ENCODE peak calls at places on chromosomes 4 and X, in six cellular contexts. B is astrocyte of the cerebellum, H is B cell, C is left ventricle myocardium inferior, E is coronary artery, K is mammary epithelial cell. L is an unnamed sample.

GRCh38 chrX:151151668-151152267 is 24.6 kb upstream of the GPR50 start:
- DNase-seq in B (peak), H (peak), C (no peak), E (no peak), K (peak), L (peak)

GRCh38 chr4:134200811-134201215 is 776 bp downstream of the PABPC4L start:
- DNase-seq in B (no peak), H (no peak), C (no peak), E (no peak), K (no peak), L (no peak)

GRCh38 chr4:149708513-149709175 is 107.0 kb downstream of the IQCM start:
- DNase-seq in B (no peak), H (no peak), C (no peak), E (no peak), K (peak), L (peak)

GRCh38 chrX:31186693-31187338 is 115.0 kb upstream of the FTHL17 start:
- DNase-seq in B (no peak), H (no peak), C (no peak), E (no peak), K (no peak), L (no peak)

GRCh38 chrX:16666541-16666940 is 16.6 kb downstream of the S100G start:
- DNase-seq in B (peak), H (no peak), C (no peak), E (no peak), K (no peak), L (no peak)

GRCh38 chr4:165720411-165721082 is 152.5 kb upstream of the TLL1 start:
- DNase-seq in B (no peak), H (no peak), C (no peak), E (no peak), K (no peak), L (no peak)

GRCh38 chrX:2689773-2690666 is 1.1 kb upstream of the CD99 start:
- DNase-seq in B (no peak), H (no peak), C (no peak), E (no peak), K (no peak), L (no peak)

GRCh38 chr4:189124149-189124758 is 816.4 kb upstream of the FRG1 start:
- DNase-seq in B (peak), H (no peak), C (no peak), E (no peak), K (peak), L (peak)

GRCh38 chr4:158758142-158758541 is 10.7 kb upstream of the FNIP2 start:
- DNase-seq in B (no peak), H (no peak), C (no peak), E (no peak), K (no peak), L (no peak)

GRCh38 chrX:103674531-103675454 is 11.7 kb downstream of the MORF4L2 start:
- DNase-seq in B (no peak), H (no peak), C (no peak), E (no peak), K (no peak), L (no peak)

GRCh38 chrX:19852014-19853005 is 35.1 kb downstream of the SH3KBP1 start:
- DNase-seq in B (peak), H (no peak), C (peak), E (no peak), K (peak), L (no peak)

GRCh38 chr4:157978680-157979361 is 194.0 kb downstream of the GASK1B start:
- DNase-seq in B (peak), H (peak), C (peak), E (peak), K (peak), L (peak)

GRCh38 chr4:628346-628745 is 3.0 kb downstream of the PDE6B start:
- DNase-seq in B (no peak), H (no peak), C (no peak), E (no peak), K (no peak), L (no peak)

GRCh38 chr4:20253272-20253798 is 1.6 kb downstream of the SLIT2 start:
- DNase-seq in B (no peak), H (no peak), C (no peak), E (no peak), K (no peak), L (no peak)

GRCh38 chr4:164956766-164957643 is 20.5 kb downstream of the TRIM61 start:
- DNase-seq in B (no peak), H (peak), C (peak), E (no peak), K (peak), L (peak)

GRCh38 chr4:113871080-113871479 is 108.4 kb downstream of the ARSJ start:
- DNase-seq in B (no peak), H (no peak), C (no peak), E (no peak), K (no peak), L (no peak)

GRCh38 chrX:41596586-41596985 is 92.2 kb upstream of the GPR34 start:
- DNase-seq in B (no peak), H (peak), C (no peak), E (no peak), K (peak), L (peak)

GRCh38 chr4:107363137-107363536 is 327.0 kb upstream of the DKK2 start:
- DNase-seq in B (no peak), H (no peak), C (no peak), E (no peak), K (no peak), L (no peak)

GRCh38 chr4:78627046-78627965 is 75.7 kb downstream of the ANXA3 start:
- DNase-seq in B (no peak), H (no peak), C (no peak), E (no peak), K (peak), L (peak)

GRCh38 chrX:41518841-41519220 is 71.7 kb downstream of the NYX start:
- DNase-seq in B (no peak), H (no peak), C (no peak), E (no peak), K (peak), L (no peak)

DNA sequence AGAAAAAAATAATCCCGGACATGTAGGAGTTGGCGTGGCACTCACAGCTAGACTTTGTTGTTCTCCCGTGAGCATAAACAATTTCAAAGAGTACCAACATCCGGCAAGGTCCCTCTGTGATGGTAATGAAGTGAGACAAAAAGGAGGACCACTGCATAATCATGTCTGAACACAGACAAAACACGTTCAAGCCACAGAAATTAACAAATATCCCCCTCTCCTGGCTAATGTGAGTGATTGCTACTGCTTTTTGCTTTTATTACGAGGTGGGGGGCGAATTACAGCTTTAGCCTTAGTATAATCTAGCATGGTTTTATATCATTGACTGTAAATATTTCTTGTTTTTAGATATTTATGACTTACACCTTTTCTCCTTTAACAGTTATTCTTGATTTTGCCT is 118.5 kb downstream of the PLS3 start:
- DNase-seq in B (peak), H (no peak), C (no peak), E (no peak), K (peak), L (peak)
- TF ChIP-seq CTCF in B (peak), H (no peak), C (peak), E (no peak), K (peak), L (peak)

GRCh38 chrX:129754266-129755024 is 15.7 kb downstream of the XPNPEP2 start:
- DNase-seq in B (no peak), H (no peak), C (no peak), E (no peak), K (no peak), L (no peak)
- TF ChIP-seq CTCF in B (peak), H (peak), C (peak), E (no peak), K (peak), L (peak)

GRCh38 chr4:76251448-76252270 is at the start of gene FAM47E:
- DNase-seq in B (no peak), H (peak), C (peak), E (peak), K (peak), L (peak)

GRCh38 chr4:76240236-76240635 is 11.3 kb upstream of the FAM47E start:
- DNase-seq in B (no peak), H (no peak), C (no peak), E (no peak), K (no peak), L (no peak)

GRCh38 chr4:76250962-76251361 is 559 bp upstream of the FAM47E start:
- DNase-seq in B (no peak), H (peak), C (no peak), E (no peak), K (no peak), L (no peak)

GRCh38 chr4:76246852-76247251 is 4.7 kb upstream of the FAM47E start:
- DNase-seq in B (no peak), H (no peak), C (no peak), E (no peak), K (no peak), L (no peak)

GRCh38 chr4:76246025-76246424 is 5.5 kb upstream of the FAM47E start:
- DNase-seq in B (no peak), H (no peak), C (no peak), E (no peak), K (no peak), L (no peak)
- TF ChIP-seq CTCF in B (no peak), H (no peak), C (no peak), E (no peak), K (no peak), L (peak)

DNA sequence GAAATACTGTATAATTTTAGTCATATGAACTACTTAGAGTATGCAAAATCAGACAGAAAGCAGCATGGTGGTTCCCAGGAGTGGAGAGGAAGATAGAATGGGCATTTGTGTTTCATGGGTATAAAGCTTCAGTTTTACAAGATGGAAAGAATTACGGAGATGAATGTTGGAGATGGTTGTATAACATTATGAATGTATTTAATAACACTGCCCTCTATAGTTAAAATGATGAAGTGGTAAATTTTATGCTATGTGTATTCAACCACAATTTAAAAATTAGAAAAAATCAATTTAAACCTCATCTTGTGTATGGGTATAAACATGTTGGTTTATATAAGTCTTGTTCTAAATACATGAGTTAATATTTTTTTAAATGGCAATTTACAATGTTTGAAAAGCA is 521.1 kb downstream of the FSTL5 start:
- DNase-seq in B (no peak), H (no peak), C (no peak), E (no peak), K (no peak), L (peak)
- TF ChIP-seq CTCF in B (no peak), H (no peak), C (no peak), E (no peak), K (peak), L (no peak)